ENCODE peak calls at places on chromosomes 16 and 17, in five cellular contexts. Q, R, I, P and E are unnamed samples.

GRCh38 chr17:37392024-37392590 is 14.5 kb downstream of the ACACA start:
- DNase-seq in Q (no peak), R (no peak), I (no peak), P (no peak), E (no peak)

GRCh38 chr17:81682565-81683207 is 911 bp downstream of the ARL16 start:
- DNase-seq in Q (no peak), R (no peak), I (no peak), P (no peak), E (no peak)

GRCh38 chr17:13961262-13961661 is 108.0 kb upstream of the COX10 start:
- DNase-seq in Q (no peak), R (no peak), I (no peak), P (no peak), E (no peak)

GRCh38 chr16:57807252-57807967 is 5.1 kb upstream of the KIFC3 start:
- DNase-seq in Q (no peak), R (no peak), I (no peak), P (no peak), E (no peak)

GRCh38 chr17:18315498-18316360 is 636 bp downstream of the SMCR8 start:
- DNase-seq in Q (peak; percentile 23), R (no peak), I (no peak), P (no peak), E (no peak)

GRCh38 chr17:57462007-57462579 is 205.8 kb downstream of the MSI2 start:
- DNase-seq in Q (no peak), R (no peak), I (no peak), P (no peak), E (no peak)

GRCh38 chr17:43784628-43785101 is 4.4 kb downstream of the CFAP97D1 start:
- DNase-seq in Q (no peak), R (no peak), I (no peak), P (no peak), E (no peak)

GRCh38 chr16:17723735-17724134 is 253.0 kb upstream of the XYLT1 start:
- DNase-seq in Q (no peak), R (no peak), I (no peak), P (no peak), E (no peak)

GRCh38 chr17:65074778-65075250 is 18.3 kb upstream of the GNA13 start:
- DNase-seq in Q (peak; percentile 60), R (peak; percentile 38), I (peak; percentile 55), P (no peak), E (no peak)

GRCh38 chr17:32491371-32492280 is 4.8 kb downstream of the CDK5R1 start:
- DNase-seq in Q (no peak), R (no peak), I (peak; percentile 32), P (no peak), E (no peak)

GRCh38 chr17:76558210-76559095 is 18.6 kb downstream of the PRCD start:
- DNase-seq in Q (no peak), R (no peak), I (no peak), P (no peak), E (no peak)

GRCh38 chr17:5561736-5562135 is 22.6 kb downstream of the NLRP1 start:
- DNase-seq in Q (no peak), R (no peak), I (no peak), P (no peak), E (no peak)

GRCh38 chr16:81902025-81902424 is 109.2 kb downstream of the SDR42E1 start:
- DNase-seq in Q (no peak), R (no peak), I (no peak), P (no peak), E (no peak)

GRCh38 chr16:47499700-47500264 is 38.7 kb downstream of the PHKB start:
- DNase-seq in Q (no peak), R (no peak), I (no peak), P (no peak), E (no peak)

GRCh38 chr16:50238314-50238713 is 28.0 kb upstream of the ADCY7 start:
- DNase-seq in Q (no peak), R (no peak), I (no peak), P (no peak), E (no peak)

GRCh38 chr17:9862191-9862590 is 36.5 kb downstream of the GLP2R start:
- DNase-seq in Q (no peak), R (no peak), I (no peak), P (no peak), E (no peak)

GRCh38 chr16:68823401-68823800 is 19.9 kb upstream of the TANGO6 start:
- DNase-seq in Q (no peak), R (peak; percentile 57), I (no peak), P (no peak), E (no peak)

GRCh38 chr16:31214705-31215286 is 877 bp downstream of the TRIM72 start:
- DNase-seq in Q (no peak), R (no peak), I (peak; percentile 86), P (no peak), E (no peak)

GRCh38 chr17:82148997-82149396 is 51.0 kb upstream of the FASN start:
- DNase-seq in Q (no peak), R (no peak), I (no peak), P (no peak), E (no peak)

GRCh38 chr16:75052481-75053211 is 53.8 kb downstream of the ZNRF1 start:
- DNase-seq in Q (no peak), R (no peak), I (no peak), P (no peak), E (peak; percentile 46)

GRCh38 chr17:34781071-34781470 is 180.2 kb downstream of the CCT6B start:
- DNase-seq in Q (no peak), R (no peak), I (no peak), P (no peak), E (no peak)

GRCh38 chr16:58656872-58657271 is 27.2 kb upstream of the CNOT1 start:
- DNase-seq in Q (no peak), R (no peak), I (no peak), P (no peak), E (no peak)

GRCh38 chr16:85611455-85612190 is 1.5 kb upstream of the GSE1 start:
- DNase-seq in Q (peak; percentile 86), R (peak; percentile 78), I (peak; percentile 96), P (no peak), E (peak; percentile 97)

GRCh38 chr17:17497845-17498520 is 1.8 kb upstream of the RASD1 start:
- DNase-seq in Q (no peak), R (no peak), I (no peak), P (no peak), E (no peak)

GRCh38 chr17:77888242-77889134 is 70.0 kb upstream of the TNRC6C start:
- DNase-seq in Q (no peak), R (no peak), I (no peak), P (no peak), E (no peak)

GRCh38 chr17:77375526-77375916 is 234.8 kb downstream of the SEC14L1 start:
- DNase-seq in Q (no peak), R (no peak), I (no peak), P (no peak), E (no peak)

GRCh38 chr17:1060991-1061390 is 64.1 kb downstream of the TIMM22 start:
- DNase-seq in Q (peak; percentile 54), R (peak; percentile 73), I (peak; percentile 73), P (no peak), E (peak; percentile 57)

GRCh38 chr16:69859105-69859969 is 91.8 kb upstream of the CLEC18A start:
- DNase-seq in Q (peak; percentile 75), R (no peak), I (no peak), P (peak; percentile 25), E (no peak)
- TF ChIP-seq CTCF in Q (peak; percentile 43), R (no peak), I (no peak), P (peak; percentile 52), E (no peak)

GRCh38 chr17:12050646-12051225 is 30.1 kb downstream of the MAP2K4 start:
- DNase-seq in Q (no peak), R (no peak), I (no peak), P (no peak), E (no peak)
- TF ChIP-seq POLR2A in Q (no peak), R (no peak), I (no peak), P (no peak), E (no peak)

DNA sequence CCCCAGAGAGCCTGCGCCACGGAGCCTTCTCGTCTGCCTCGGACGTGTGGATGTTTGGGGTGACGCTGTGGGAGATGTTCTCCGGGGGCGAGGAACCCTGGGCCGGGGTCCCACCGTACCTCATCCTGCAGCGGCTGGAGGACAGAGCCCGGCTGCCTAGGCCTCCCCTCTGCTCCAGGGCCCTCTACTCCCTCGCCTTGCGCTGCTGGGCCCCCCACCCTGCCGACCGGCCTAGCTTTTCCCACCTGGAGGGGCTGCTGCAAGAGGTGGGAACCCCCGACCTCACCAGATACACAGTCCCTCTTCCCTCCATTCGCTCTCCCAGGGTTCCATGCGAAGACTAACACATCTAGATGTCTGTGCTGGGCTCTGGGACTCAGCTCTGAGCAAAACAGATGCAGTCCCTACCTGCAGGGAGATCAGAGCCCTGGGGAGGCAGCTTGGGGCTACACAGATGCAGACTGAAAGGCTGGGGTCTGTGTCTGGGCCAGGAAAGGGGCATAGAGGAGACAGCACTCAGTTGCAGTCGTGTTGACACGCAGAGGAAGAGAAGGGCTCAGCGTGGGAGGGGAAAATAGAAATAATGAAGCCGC is 3.7 kb downstream of the TNK1 start:
- DNase-seq in Q (no peak), R (no peak), I (peak; percentile 73), P (no peak), E (no peak)
- H3K4me3 ChIP-seq in Q (peak overlapping the region; percentile 31), R (peak overlapping the region; percentile 47), I (peak overlapping the region; percentile 35), P (peak overlapping the region; percentile 60), E (no peak overlapping the region)

DNA sequence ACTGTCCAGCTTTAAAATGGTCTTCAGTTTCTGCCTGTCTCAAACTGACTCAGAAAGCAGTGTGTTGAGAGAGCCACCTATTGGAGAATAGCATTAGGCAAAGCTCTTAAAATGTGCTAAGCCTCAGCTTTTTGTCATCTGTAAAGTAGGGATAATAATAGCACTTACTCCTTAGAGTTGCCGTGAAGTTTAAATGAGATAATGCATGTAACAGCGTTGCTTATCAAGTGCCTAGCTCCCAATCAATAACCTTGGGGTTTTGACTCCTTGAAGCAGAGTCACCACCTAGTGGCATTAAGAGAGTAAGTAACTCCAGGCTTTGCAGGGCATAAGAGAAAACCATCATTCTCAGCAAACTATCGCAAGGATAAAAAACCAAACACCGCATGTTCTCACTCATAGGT is 163.3 kb downstream of the HS3ST2 start:
- DNase-seq in Q (no peak), R (no peak), I (no peak), P (no peak), E (no peak)
- TF ChIP-seq CTCF in Q (no peak), R (no peak), I (peak; percentile 12), P (peak; percentile 53), E (no peak)